ENCODE peak calls at places on chromosomes 4 and X, in seven cellular contexts. H is kidney tubule cell; I is tibial nerve; U is activated T-helper 1 cell treated with anti-CD3 and anti-CD28 coated beads, Interleukin-2, amount 50 U/mL, for 16 hours; T is RPMI8226; Z is HFF-Myc; W is heart right ventricle. Q is an unnamed sample.

GRCh38 chr4:104964387-104965175 is 182.1 kb upstream of the TET2 start:
- DNase-seq in H (no peak), I (no peak), U (no peak), T (no peak), Z (no peak), W (no peak), Q (no peak)

GRCh38 chrX:97389761-97390192 is 506.1 kb downstream of the RPA4 start:
- DNase-seq in H (peak; percentile 91), I (no peak), U (no peak), T (no peak), Z (peak; percentile 19), W (no peak), Q (no peak)

GRCh38 chr4:37748546-37748945 is 62.4 kb upstream of the RELL1 start:
- DNase-seq in H (no peak), I (no peak), U (no peak), T (no peak), Z (no peak), W (no peak), Q (no peak)

GRCh38 chrX:53285591-53285990 is 4.2 kb upstream of the IQSEC2 start:
- DNase-seq in H (no peak), I (no peak), U (no peak), T (no peak), Z (no peak), W (no peak), Q (no peak)

GRCh38 chr4:77501240-77501639 is 104.4 kb upstream of the CXCL13 start:
- DNase-seq in H (no peak), I (no peak), U (no peak), T (no peak), Z (no peak), W (no peak), Q (no peak)

GRCh38 chrX:30822068-30822671 is 66.9 kb downstream of the TAB3 start:
- DNase-seq in H (peak; percentile 13), I (no peak), U (no peak), T (no peak), Z (no peak), W (no peak), Q (no peak)

GRCh38 chr4:78534286-78534955 is 17.1 kb upstream of the ANXA3 start:
- DNase-seq in H (peak; percentile 80), I (no peak), U (no peak), T (no peak), Z (no peak), W (no peak), Q (peak; percentile 77)

GRCh38 chr4:85210353-85210752 is 243.9 kb upstream of the WDFY3 start:
- DNase-seq in H (peak; percentile 84), I (no peak), U (no peak), T (no peak), Z (no peak), W (no peak), Q (no peak)

GRCh38 chrX:153582896-153583295 is 16.0 kb downstream of the CCNQ start:
- DNase-seq in H (peak; percentile 10), I (no peak), U (peak; percentile 44), T (peak; percentile 55), Z (no peak), W (no peak), Q (no peak)

GRCh38 chr4:23241408-23241807 is 548.7 kb downstream of the GBA3 start:
- DNase-seq in H (no peak), I (no peak), U (no peak), T (no peak), Z (no peak), W (no peak), Q (no peak)

GRCh38 chrX:68892651-68893050 is 63.8 kb downstream of the EFNB1 start:
- DNase-seq in H (no peak), I (no peak), U (no peak), T (no peak), Z (no peak), W (no peak), Q (no peak)

GRCh38 chrX:109533631-109534030 is 3.0 kb upstream of the NXT2 start:
- DNase-seq in H (no peak), I (no peak), U (no peak), T (no peak), Z (no peak), W (no peak), Q (no peak)

GRCh38 chr4:70678383-70678999 is 9.8 kb upstream of the UTP3 start:
- DNase-seq in H (no peak), I (no peak), U (no peak), T (peak; percentile 82), Z (no peak), W (no peak), Q (no peak)

GRCh38 chrX:131783555-131784338 is 239.4 kb upstream of the STK26 start:
- DNase-seq in H (peak; percentile 89), I (no peak), U (peak; percentile 55), T (peak; percentile 96), Z (no peak), W (no peak), Q (no peak)

GRCh38 chr4:159238631-159239030 is 135.8 kb downstream of the RAPGEF2 start:
- DNase-seq in H (no peak), I (no peak), U (no peak), T (no peak), Z (no peak), W (no peak), Q (no peak)

GRCh38 chrX:124328765-124329164 is 3.7 kb upstream of the TEX13D start:
- DNase-seq in H (peak; percentile 76), I (no peak), U (no peak), T (no peak), Z (no peak), W (no peak), Q (no peak)

GRCh38 chr4:55216871-55217635 is 91.7 kb upstream of the KDR start:
- DNase-seq in H (peak; percentile 36), I (no peak), U (no peak), T (no peak), Z (no peak), W (no peak), Q (no peak)

GRCh38 chr4:3328814-3329663 is 36.2 kb downstream of the RGS12 start:
- DNase-seq in H (no peak), I (no peak), U (no peak), T (no peak), Z (no peak), W (peak; percentile 2), Q (no peak)

GRCh38 chrX:20623448-20623847 is 356.7 kb upstream of the RPS6KA3 start:
- DNase-seq in H (peak; percentile 94), I (no peak), U (no peak), T (no peak), Z (no peak), W (no peak), Q (no peak)

GRCh38 chr4:64251779-64252178 is 157.5 kb downstream of the TECRL start:
- DNase-seq in H (no peak), I (no peak), U (no peak), T (no peak), Z (no peak), W (no peak), Q (no peak)

GRCh38 chrX:3939967-3940610 is 226.6 kb upstream of the PRKX start:
- DNase-seq in H (peak; percentile 59), I (no peak), U (no peak), T (peak; percentile 35), Z (no peak), W (no peak), Q (no peak)

GRCh38 chr4:6641164-6641970 is 882 bp downstream of the MRFAP1 start:
- DNase-seq in H (peak; percentile 52), I (no peak), U (no peak), T (peak; percentile 14), Z (no peak), W (peak; percentile 44), Q (peak; percentile 54)